ENCODE peak calls at places on chromosomes 13 and 19, in six cellular contexts. One of them, this sample, is unnamed.

GRCh38 chr13:26957163-26957562 is 196.6 kb upstream of the GPR12 start:
- DNase-seq in stimulated activated CD4-positive, alpha-beta T cell treated with anti-CD3 and anti-CD28 coated beads, Interleukin-12 subunit alpha, Interleukin-12 subunit beta, amount 100 ng/mL, for 4 hours: no peak
- DNase-seq in iPS DF 19.7: no peak
- DNase-seq in stimulated activated CD8-positive, alpha-beta memory T cell treated with anti-CD3 and anti-CD28 coated beads, Interleukin-15, amount 100 ng/mL, for 24 hours: no peak
- DNase-seq in frontal cortex: no peak
- DNase-seq in activated naive CD4-positive, alpha-beta T cell treated with anti-CD3 and anti-CD28 coated beads, Interleukin-2, amount 10 ng/mL, durations not matched to agents 7 days and 5 days: no peak
- DNase-seq in this sample: no peak

GRCh38 chr19:1082165-1082927 is 12.8 kb downstream of the POLR2E start:
- DNase-seq in stimulated activated CD4-positive, alpha-beta T cell treated with anti-CD3 and anti-CD28 coated beads, Interleukin-12 subunit alpha, Interleukin-12 subunit beta, amount 100 ng/mL, for 4 hours: peak
- DNase-seq in iPS DF 19.7: no peak
- DNase-seq in stimulated activated CD8-positive, alpha-beta memory T cell treated with anti-CD3 and anti-CD28 coated beads, Interleukin-15, amount 100 ng/mL, for 24 hours: no peak
- DNase-seq in frontal cortex: no peak
- DNase-seq in activated naive CD4-positive, alpha-beta T cell treated with anti-CD3 and anti-CD28 coated beads, Interleukin-2, amount 10 ng/mL, durations not matched to agents 7 days and 5 days: peak
- DNase-seq in this sample: no peak

GRCh38 chr19:38020331-38020730 is 113.3 kb downstream of the SIPA1L3 start:
- DNase-seq in stimulated activated CD4-positive, alpha-beta T cell treated with anti-CD3 and anti-CD28 coated beads, Interleukin-12 subunit alpha, Interleukin-12 subunit beta, amount 100 ng/mL, for 4 hours: no peak
- DNase-seq in iPS DF 19.7: no peak
- DNase-seq in stimulated activated CD8-positive, alpha-beta memory T cell treated with anti-CD3 and anti-CD28 coated beads, Interleukin-15, amount 100 ng/mL, for 24 hours: no peak
- DNase-seq in frontal cortex: no peak
- DNase-seq in activated naive CD4-positive, alpha-beta T cell treated with anti-CD3 and anti-CD28 coated beads, Interleukin-2, amount 10 ng/mL, durations not matched to agents 7 days and 5 days: no peak
- DNase-seq in this sample: no peak

GRCh38 chr13:44211753-44212152 is 161.9 kb upstream of the SERP2 start:
- DNase-seq in stimulated activated CD4-positive, alpha-beta T cell treated with anti-CD3 and anti-CD28 coated beads, Interleukin-12 subunit alpha, Interleukin-12 subunit beta, amount 100 ng/mL, for 4 hours: no peak
- DNase-seq in iPS DF 19.7: no peak
- DNase-seq in stimulated activated CD8-positive, alpha-beta memory T cell treated with anti-CD3 and anti-CD28 coated beads, Interleukin-15, amount 100 ng/mL, for 24 hours: no peak
- DNase-seq in frontal cortex: no peak
- DNase-seq in activated naive CD4-positive, alpha-beta T cell treated with anti-CD3 and anti-CD28 coated beads, Interleukin-2, amount 10 ng/mL, durations not matched to agents 7 days and 5 days: no peak
- DNase-seq in this sample: no peak

GRCh38 chr13:51681037-51681678 is 96.9 kb downstream of the WDFY2 start:
- DNase-seq in stimulated activated CD4-positive, alpha-beta T cell treated with anti-CD3 and anti-CD28 coated beads, Interleukin-12 subunit alpha, Interleukin-12 subunit beta, amount 100 ng/mL, for 4 hours: no peak
- DNase-seq in iPS DF 19.7: no peak
- DNase-seq in stimulated activated CD8-positive, alpha-beta memory T cell treated with anti-CD3 and anti-CD28 coated beads, Interleukin-15, amount 100 ng/mL, for 24 hours: no peak
- DNase-seq in frontal cortex: no peak
- DNase-seq in activated naive CD4-positive, alpha-beta T cell treated with anti-CD3 and anti-CD28 coated beads, Interleukin-2, amount 10 ng/mL, durations not matched to agents 7 days and 5 days: no peak
- DNase-seq in this sample: no peak

GRCh38 chr19:728011-728410 is 19.3 kb downstream of the PALM start:
- DNase-seq in stimulated activated CD4-positive, alpha-beta T cell treated with anti-CD3 and anti-CD28 coated beads, Interleukin-12 subunit alpha, Interleukin-12 subunit beta, amount 100 ng/mL, for 4 hours: no peak
- DNase-seq in iPS DF 19.7: no peak
- DNase-seq in stimulated activated CD8-positive, alpha-beta memory T cell treated with anti-CD3 and anti-CD28 coated beads, Interleukin-15, amount 100 ng/mL, for 24 hours: no peak
- DNase-seq in frontal cortex: no peak
- DNase-seq in activated naive CD4-positive, alpha-beta T cell treated with anti-CD3 and anti-CD28 coated beads, Interleukin-2, amount 10 ng/mL, durations not matched to agents 7 days and 5 days: no peak
- DNase-seq in this sample: no peak

GRCh38 chr13:95256086-95256485 is 45.2 kb downstream of the ABCC4 start:
- DNase-seq in stimulated activated CD4-positive, alpha-beta T cell treated with anti-CD3 and anti-CD28 coated beads, Interleukin-12 subunit alpha, Interleukin-12 subunit beta, amount 100 ng/mL, for 4 hours: no peak
- DNase-seq in iPS DF 19.7: no peak
- DNase-seq in stimulated activated CD8-positive, alpha-beta memory T cell treated with anti-CD3 and anti-CD28 coated beads, Interleukin-15, amount 100 ng/mL, for 24 hours: no peak
- DNase-seq in frontal cortex: no peak
- DNase-seq in activated naive CD4-positive, alpha-beta T cell treated with anti-CD3 and anti-CD28 coated beads, Interleukin-2, amount 10 ng/mL, durations not matched to agents 7 days and 5 days: no peak
- DNase-seq in this sample: no peak

GRCh38 chr13:30743319-30744055 is 8.1 kb downstream of the ALOX5AP start:
- DNase-seq in stimulated activated CD4-positive, alpha-beta T cell treated with anti-CD3 and anti-CD28 coated beads, Interleukin-12 subunit alpha, Interleukin-12 subunit beta, amount 100 ng/mL, for 4 hours: no peak
- DNase-seq in iPS DF 19.7: no peak
- DNase-seq in stimulated activated CD8-positive, alpha-beta memory T cell treated with anti-CD3 and anti-CD28 coated beads, Interleukin-15, amount 100 ng/mL, for 24 hours: no peak
- DNase-seq in frontal cortex: peak
- DNase-seq in activated naive CD4-positive, alpha-beta T cell treated with anti-CD3 and anti-CD28 coated beads, Interleukin-2, amount 10 ng/mL, durations not matched to agents 7 days and 5 days: no peak
- DNase-seq in this sample: no peak

GRCh38 chr19:3374369-3375112 is 8.2 kb downstream of the NFIC start:
- DNase-seq in stimulated activated CD4-positive, alpha-beta T cell treated with anti-CD3 and anti-CD28 coated beads, Interleukin-12 subunit alpha, Interleukin-12 subunit beta, amount 100 ng/mL, for 4 hours: no peak
- DNase-seq in iPS DF 19.7: no peak
- DNase-seq in stimulated activated CD8-positive, alpha-beta memory T cell treated with anti-CD3 and anti-CD28 coated beads, Interleukin-15, amount 100 ng/mL, for 24 hours: no peak
- DNase-seq in frontal cortex: no peak
- DNase-seq in activated naive CD4-positive, alpha-beta T cell treated with anti-CD3 and anti-CD28 coated beads, Interleukin-2, amount 10 ng/mL, durations not matched to agents 7 days and 5 days: no peak
- DNase-seq in this sample: no peak

GRCh38 chr19:52987221-52987620 is 24.5 kb upstream of the ZNF816 start:
- DNase-seq in stimulated activated CD4-positive, alpha-beta T cell treated with anti-CD3 and anti-CD28 coated beads, Interleukin-12 subunit alpha, Interleukin-12 subunit beta, amount 100 ng/mL, for 4 hours: no peak
- DNase-seq in iPS DF 19.7: no peak
- DNase-seq in stimulated activated CD8-positive, alpha-beta memory T cell treated with anti-CD3 and anti-CD28 coated beads, Interleukin-15, amount 100 ng/mL, for 24 hours: no peak
- DNase-seq in frontal cortex: no peak
- DNase-seq in activated naive CD4-positive, alpha-beta T cell treated with anti-CD3 and anti-CD28 coated beads, Interleukin-2, amount 10 ng/mL, durations not matched to agents 7 days and 5 days: no peak
- DNase-seq in this sample: no peak

GRCh38 chr13:77033717-77034302 is 6.9 kb upstream of the FBXL3 start:
- DNase-seq in stimulated activated CD4-positive, alpha-beta T cell treated with anti-CD3 and anti-CD28 coated beads, Interleukin-12 subunit alpha, Interleukin-12 subunit beta, amount 100 ng/mL, for 4 hours: no peak
- DNase-seq in iPS DF 19.7: no peak
- DNase-seq in stimulated activated CD8-positive, alpha-beta memory T cell treated with anti-CD3 and anti-CD28 coated beads, Interleukin-15, amount 100 ng/mL, for 24 hours: no peak
- DNase-seq in frontal cortex: no peak
- DNase-seq in activated naive CD4-positive, alpha-beta T cell treated with anti-CD3 and anti-CD28 coated beads, Interleukin-2, amount 10 ng/mL, durations not matched to agents 7 days and 5 days: no peak
- DNase-seq in this sample: no peak

GRCh38 chr19:31113250-31113685 is 236.0 kb downstream of the TSHZ3 start:
- DNase-seq in stimulated activated CD4-positive, alpha-beta T cell treated with anti-CD3 and anti-CD28 coated beads, Interleukin-12 subunit alpha, Interleukin-12 subunit beta, amount 100 ng/mL, for 4 hours: no peak
- DNase-seq in iPS DF 19.7: no peak
- DNase-seq in stimulated activated CD8-positive, alpha-beta memory T cell treated with anti-CD3 and anti-CD28 coated beads, Interleukin-15, amount 100 ng/mL, for 24 hours: no peak
- DNase-seq in frontal cortex: no peak
- DNase-seq in activated naive CD4-positive, alpha-beta T cell treated with anti-CD3 and anti-CD28 coated beads, Interleukin-2, amount 10 ng/mL, durations not matched to agents 7 days and 5 days: no peak
- DNase-seq in this sample: no peak

GRCh38 chr19:42241279-42241678 is 1.1 kb downstream of the GSK3A start:
- DNase-seq in stimulated activated CD4-positive, alpha-beta T cell treated with anti-CD3 and anti-CD28 coated beads, Interleukin-12 subunit alpha, Interleukin-12 subunit beta, amount 100 ng/mL, for 4 hours: no peak
- DNase-seq in iPS DF 19.7: no peak
- DNase-seq in stimulated activated CD8-positive, alpha-beta memory T cell treated with anti-CD3 and anti-CD28 coated beads, Interleukin-15, amount 100 ng/mL, for 24 hours: no peak
- DNase-seq in frontal cortex: no peak
- DNase-seq in activated naive CD4-positive, alpha-beta T cell treated with anti-CD3 and anti-CD28 coated beads, Interleukin-2, amount 10 ng/mL, durations not matched to agents 7 days and 5 days: no peak
- DNase-seq in this sample: no peak

GRCh38 chr13:27962128-27962841 is 6.8 kb downstream of the CDX2 start:
- DNase-seq in stimulated activated CD4-positive, alpha-beta T cell treated with anti-CD3 and anti-CD28 coated beads, Interleukin-12 subunit alpha, Interleukin-12 subunit beta, amount 100 ng/mL, for 4 hours: no peak
- DNase-seq in iPS DF 19.7: no peak
- DNase-seq in stimulated activated CD8-positive, alpha-beta memory T cell treated with anti-CD3 and anti-CD28 coated beads, Interleukin-15, amount 100 ng/mL, for 24 hours: no peak
- DNase-seq in frontal cortex: peak
- DNase-seq in activated naive CD4-positive, alpha-beta T cell treated with anti-CD3 and anti-CD28 coated beads, Interleukin-2, amount 10 ng/mL, durations not matched to agents 7 days and 5 days: no peak
- DNase-seq in this sample: no peak

GRCh38 chr13:64529874-64530485 is 2700.2 kb downstream of the PCDH9 start:
- DNase-seq in stimulated activated CD4-positive, alpha-beta T cell treated with anti-CD3 and anti-CD28 coated beads, Interleukin-12 subunit alpha, Interleukin-12 subunit beta, amount 100 ng/mL, for 4 hours: no peak
- DNase-seq in iPS DF 19.7: peak
- DNase-seq in stimulated activated CD8-positive, alpha-beta memory T cell treated with anti-CD3 and anti-CD28 coated beads, Interleukin-15, amount 100 ng/mL, for 24 hours: no peak
- DNase-seq in frontal cortex: no peak
- DNase-seq in activated naive CD4-positive, alpha-beta T cell treated with anti-CD3 and anti-CD28 coated beads, Interleukin-2, amount 10 ng/mL, durations not matched to agents 7 days and 5 days: no peak
- DNase-seq in this sample: no peak

GRCh38 chr13:42880241-42880640 is 98.9 kb downstream of the FAM216B start:
- DNase-seq in stimulated activated CD4-positive, alpha-beta T cell treated with anti-CD3 and anti-CD28 coated beads, Interleukin-12 subunit alpha, Interleukin-12 subunit beta, amount 100 ng/mL, for 4 hours: no peak
- DNase-seq in iPS DF 19.7: no peak
- DNase-seq in stimulated activated CD8-positive, alpha-beta memory T cell treated with anti-CD3 and anti-CD28 coated beads, Interleukin-15, amount 100 ng/mL, for 24 hours: no peak
- DNase-seq in frontal cortex: no peak
- DNase-seq in activated naive CD4-positive, alpha-beta T cell treated with anti-CD3 and anti-CD28 coated beads, Interleukin-2, amount 10 ng/mL, durations not matched to agents 7 days and 5 days: no peak
- DNase-seq in this sample: no peak

GRCh38 chr19:42606660-42607351 is 12.1 kb upstream of the CEACAM8 start:
- DNase-seq in stimulated activated CD4-positive, alpha-beta T cell treated with anti-CD3 and anti-CD28 coated beads, Interleukin-12 subunit alpha, Interleukin-12 subunit beta, amount 100 ng/mL, for 4 hours: peak
- DNase-seq in iPS DF 19.7: peak
- DNase-seq in stimulated activated CD8-positive, alpha-beta memory T cell treated with anti-CD3 and anti-CD28 coated beads, Interleukin-15, amount 100 ng/mL, for 24 hours: peak
- DNase-seq in frontal cortex: peak
- DNase-seq in activated naive CD4-positive, alpha-beta T cell treated with anti-CD3 and anti-CD28 coated beads, Interleukin-2, amount 10 ng/mL, durations not matched to agents 7 days and 5 days: peak
- DNase-seq in this sample: peak

GRCh38 chr19:51546650-51547396 is 15.4 kb upstream of the SIGLEC6 start:
- DNase-seq in stimulated activated CD4-positive, alpha-beta T cell treated with anti-CD3 and anti-CD28 coated beads, Interleukin-12 subunit alpha, Interleukin-12 subunit beta, amount 100 ng/mL, for 4 hours: no peak
- DNase-seq in iPS DF 19.7: no peak
- DNase-seq in stimulated activated CD8-positive, alpha-beta memory T cell treated with anti-CD3 and anti-CD28 coated beads, Interleukin-15, amount 100 ng/mL, for 24 hours: no peak
- DNase-seq in frontal cortex: no peak
- DNase-seq in activated naive CD4-positive, alpha-beta T cell treated with anti-CD3 and anti-CD28 coated beads, Interleukin-2, amount 10 ng/mL, durations not matched to agents 7 days and 5 days: no peak
- DNase-seq in this sample: no peak

GRCh38 chr13:27933580-27934328 is 14.0 kb downstream of the PDX1 start:
- DNase-seq in stimulated activated CD4-positive, alpha-beta T cell treated with anti-CD3 and anti-CD28 coated beads, Interleukin-12 subunit alpha, Interleukin-12 subunit beta, amount 100 ng/mL, for 4 hours: no peak
- DNase-seq in iPS DF 19.7: no peak
- DNase-seq in stimulated activated CD8-positive, alpha-beta memory T cell treated with anti-CD3 and anti-CD28 coated beads, Interleukin-15, amount 100 ng/mL, for 24 hours: no peak
- DNase-seq in frontal cortex: no peak
- DNase-seq in activated naive CD4-positive, alpha-beta T cell treated with anti-CD3 and anti-CD28 coated beads, Interleukin-2, amount 10 ng/mL, durations not matched to agents 7 days and 5 days: no peak
- DNase-seq in this sample: no peak

GRCh38 chr13:32253911-32254399 is 61.2 kb downstream of the ZAR1L start:
- DNase-seq in stimulated activated CD4-positive, alpha-beta T cell treated with anti-CD3 and anti-CD28 coated beads, Interleukin-12 subunit alpha, Interleukin-12 subunit beta, amount 100 ng/mL, for 4 hours: no peak
- DNase-seq in iPS DF 19.7: no peak
- DNase-seq in stimulated activated CD8-positive, alpha-beta memory T cell treated with anti-CD3 and anti-CD28 coated beads, Interleukin-15, amount 100 ng/mL, for 24 hours: no peak
- DNase-seq in frontal cortex: no peak
- DNase-seq in activated naive CD4-positive, alpha-beta T cell treated with anti-CD3 and anti-CD28 coated beads, Interleukin-2, amount 10 ng/mL, durations not matched to agents 7 days and 5 days: no peak
- DNase-seq in this sample: no peak

GRCh38 chr19:51460164-51460992 is 2.1 kb upstream of the SIGLEC8 start:
- DNase-seq in stimulated activated CD4-positive, alpha-beta T cell treated with anti-CD3 and anti-CD28 coated beads, Interleukin-12 subunit alpha, Interleukin-12 subunit beta, amount 100 ng/mL, for 4 hours: no peak
- DNase-seq in iPS DF 19.7: peak
- DNase-seq in stimulated activated CD8-positive, alpha-beta memory T cell treated with anti-CD3 and anti-CD28 coated beads, Interleukin-15, amount 100 ng/mL, for 24 hours: no peak
- DNase-seq in frontal cortex: no peak
- DNase-seq in activated naive CD4-positive, alpha-beta T cell treated with anti-CD3 and anti-CD28 coated beads, Interleukin-2, amount 10 ng/mL, durations not matched to agents 7 days and 5 days: no peak
- DNase-seq in this sample: no peak

GRCh38 chr13:109924376-109924775 is 138.0 kb upstream of the IRS2 start:
- DNase-seq in stimulated activated CD4-positive, alpha-beta T cell treated with anti-CD3 and anti-CD28 coated beads, Interleukin-12 subunit alpha, Interleukin-12 subunit beta, amount 100 ng/mL, for 4 hours: no peak
- DNase-seq in iPS DF 19.7: no peak
- DNase-seq in stimulated activated CD8-positive, alpha-beta memory T cell treated with anti-CD3 and anti-CD28 coated beads, Interleukin-15, amount 100 ng/mL, for 24 hours: no peak
- DNase-seq in frontal cortex: no peak
- DNase-seq in activated naive CD4-positive, alpha-beta T cell treated with anti-CD3 and anti-CD28 coated beads, Interleukin-2, amount 10 ng/mL, durations not matched to agents 7 days and 5 days: no peak
- DNase-seq in this sample: no peak

This sample was measured in DMS 273 treated with DMSO at 0.1 percent for 48 hours.